ENCODE peak calls at places on chromosomes 6 and 20, in seven cellular contexts. T, O, J, Y, I, Q and E are unnamed samples.

GRCh38 chr6:50610562-50610961 is 102.8 kb upstream of the TFAP2D start:
- DNase-seq in J (no peak), T (no peak), Q (no peak), Y (no peak), O (no peak), I (no peak), E (peak; percentile 11)

GRCh38 chr6:10901751-10902150 is 14.9 kb downstream of the SYCP2L start:
- DNase-seq in Q (no peak), T (peak; percentile 63), J (no peak), O (no peak), Y (no peak), I (no peak), E (no peak)

GRCh38 chr20:63976980-63977391 is 2.5 kb downstream of the SAMD10 start:
- DNase-seq in Y (no peak), Q (no peak), O (no peak), T (no peak), I (no peak), J (no peak), E (no peak)

GRCh38 chr6:156593127-156593526 is 184.1 kb upstream of the ARID1B start:
- DNase-seq in Q (no peak), O (no peak), Y (no peak), J (no peak), I (no peak), T (no peak), E (no peak)

GRCh38 chr6:129501401-129502051 is 208.5 kb downstream of the ARHGAP18 start:
- DNase-seq in Q (no peak), J (no peak), Y (no peak), T (no peak), I (peak; percentile 37), O (peak; percentile 66), E (peak; percentile 83)

GRCh38 chr6:97689078-97689754 is 406.2 kb upstream of the MMS22L start:
- DNase-seq in Q (no peak), O (no peak), J (no peak), Y (no peak), T (no peak), I (no peak), E (no peak)

GRCh38 chr6:130518588-130518987 is 152.8 kb downstream of the TMEM200A start:
- DNase-seq in O (no peak), I (no peak), J (no peak), Y (no peak), T (no peak), Q (no peak), E (no peak)

GRCh38 chr6:6808915-6809314 is 220.4 kb downstream of the LY86 start:
- DNase-seq in O (no peak), T (no peak), Q (no peak), J (no peak), Y (no peak), I (no peak), E (no peak)

GRCh38 chr20:63498950-63499332 is at the start of gene EEF1A2:
- DNase-seq in I (no peak), J (peak; percentile 54), Q (peak; percentile 80), T (peak; percentile 64), Y (peak; percentile 68), O (no peak), E (peak; percentile 12)

GRCh38 chr6:135052939-135053338 is 1.7 kb downstream of the HBS1L start:
- DNase-seq in T (no peak), J (no peak), Y (no peak), I (no peak), Q (no peak), O (no peak), E (no peak)

GRCh38 chr6:143159001-143159400 is 98.3 kb downstream of the AIG1 start:
- DNase-seq in Q (no peak), O (no peak), Y (no peak), I (no peak), J (no peak), T (no peak), E (peak; percentile 5)

GRCh38 chr20:9112541-9113515 is 43.9 kb downstream of the PLCB4 start:
- DNase-seq in J (no peak), Y (no peak), O (no peak), I (no peak), T (no peak), Q (peak; percentile 33), E (peak; percentile 20)